ENCODE peak calls at places on chromosomes 4 and X, in nine cellular contexts. S is activated T-cell treated with anti-CD3 and anti-CD28 coated beads, Interleukin-2, amount 50 U/mL, for 4 hours; Y is lung; T is Right ventricle myocardium superior; U is SK-N-SH treated with all-trans-retinoic acid at 6 μM for 48 hours; L is stimulated activated naive CD8-positive, alpha-beta T cell treated with anti-CD3 and anti-CD28 coated beads, Interleukin-15, Interleukin-2, amounts not matched to agents 100 U/mL and 50 U/mL, for 24 hours; Q is left cardiac atrium; Z is IMR-90; K is A549. M is an unnamed sample.
A peak's percentile ranks its signal among the peaks of the same experiment; 100 is the strongest.

GRCh38 chr4:108560624-108561023 is 59.8 kb upstream of the RPL34 start:
- ATAC-seq in S (no peak), Y (no peak), T (peak; percentile 59), U (no peak), L (no peak), Q (peak; percentile 23), Z (no peak), K (no peak), M (no peak)

GRCh38 chr4:2667428-2667827 is 88.7 kb downstream of the TNIP2 start:
- ATAC-seq in S (no peak), Y (no peak), T (no peak), U (no peak), L (no peak), Q (no peak), Z (no peak), K (no peak), M (no peak)

GRCh38 chr4:179803857-179804256 is 2361.6 kb upstream of the AGA start:
- ATAC-seq in S (no peak), Y (no peak), T (no peak), U (no peak), L (no peak), Q (no peak), Z (peak; percentile 70), K (no peak), M (no peak)

GRCh38 chr4:140070369-140070768 is 83.6 kb downstream of the MAML3 start:
- ATAC-seq in S (peak; percentile 54), Y (no peak), T (no peak), U (no peak), L (peak; percentile 21), Q (no peak), Z (no peak), K (no peak), M (no peak)

GRCh38 chrX:104165894-104166734 is at the start of gene FAM199X:
- ATAC-seq in S (peak; percentile 96), Y (peak; percentile 97), T (peak; percentile 99), U (peak; percentile 97), L (peak; percentile 97), Q (peak; percentile 97), Z (peak; percentile 99), K (peak; percentile 98), M (peak; percentile 98)

GRCh38 chrX:9626379-9626778 is 139.3 kb downstream of the GPR143 start:
- ATAC-seq in S (no peak), Y (no peak), T (no peak), U (no peak), L (no peak), Q (no peak), Z (no peak), K (no peak), M (no peak)

GRCh38 chrX:52271212-52271611 is 86.5 kb downstream of the MAGED4 start:
- ATAC-seq in S (no peak), Y (peak; percentile 9), T (no peak), U (peak; percentile 75), L (no peak), Q (no peak), Z (no peak), K (peak; percentile 72), M (no peak)

GRCh38 chrX:49829016-49829415 is at the start of gene PAGE4:
- ATAC-seq in S (no peak), Y (no peak), T (no peak), U (no peak), L (no peak), Q (no peak), Z (no peak), K (peak; percentile 68), M (no peak)

GRCh38 chrX:23887918-23888317 is 19.8 kb downstream of the APOO start:
- ATAC-seq in S (no peak), Y (no peak), T (no peak), U (no peak), L (no peak), Q (no peak), Z (no peak), K (no peak), M (no peak)

GRCh38 chr4:47553329-47554125 is 68.5 kb downstream of the ATP10D start:
- ATAC-seq in S (no peak), Y (no peak), T (no peak), U (no peak), L (no peak), Q (no peak), Z (no peak), K (no peak), M (no peak)

GRCh38 chr4:76943790-76944189 is 5.8 kb upstream of the SEPTIN11 start:
- ATAC-seq in S (no peak), Y (no peak), T (no peak), U (peak; percentile 13), L (no peak), Q (no peak), Z (no peak), K (no peak), M (no peak)

GRCh38 chr4:2745981-2746806 is 9.9 kb downstream of the TNIP2 start:
- ATAC-seq in S (peak; percentile 96), Y (peak; percentile 93), T (peak; percentile 23), U (peak; percentile 38), L (peak; percentile 100), Q (peak; percentile 66), Z (peak; percentile 78), K (peak; percentile 62), M (peak; percentile 98)

GRCh38 chrX:56228914-56229313 is 3.2 kb upstream of the KLF8 start:
- ATAC-seq in S (no peak), Y (no peak), T (peak; percentile 54), U (no peak), L (no peak), Q (no peak), Z (no peak), K (no peak), M (no peak)

GRCh38 chr4:154590329-154591006 is at the start of gene FGA:
- ATAC-seq in S (no peak), Y (peak; percentile 76), T (no peak), U (no peak), L (no peak), Q (no peak), Z (no peak), K (peak; percentile 97), M (no peak)

GRCh38 chrX:7330971-7331746 is 183.2 kb upstream of the PUDP start:
- ATAC-seq in S (no peak), Y (no peak), T (peak; percentile 51), U (no peak), L (no peak), Q (peak; percentile 86), Z (peak; percentile 50), K (no peak), M (no peak)

GRCh38 chr4:13541720-13542576 is 2.4 kb downstream of the NKX3-2 start:
- ATAC-seq in S (peak; percentile 10), Y (no peak), T (peak; percentile 54), U (peak; percentile 5), L (no peak), Q (no peak), Z (no peak), K (peak; percentile 4), M (no peak)

GRCh38 chr4:186651624-186652023 is 72.0 kb downstream of the FAT1 start:
- ATAC-seq in S (no peak), Y (no peak), T (peak; percentile 96), U (no peak), L (no peak), Q (peak; percentile 91), Z (no peak), K (peak; percentile 88), M (no peak)

GRCh38 chr4:183469327-183469726 is 24.9 kb downstream of the CDKN2AIP start:
- ATAC-seq in S (no peak), Y (no peak), T (no peak), U (no peak), L (no peak), Q (no peak), Z (no peak), K (no peak), M (no peak)

GRCh38 chrX:24204958-24205357 is 55.4 kb downstream of the ZFX start:
- ATAC-seq in S (no peak), Y (no peak), T (no peak), U (no peak), L (no peak), Q (no peak), Z (no peak), K (no peak), M (no peak)

GRCh38 chr4:84995386-84995785 is 28.9 kb upstream of the WDFY3 start:
- ATAC-seq in S (no peak), Y (no peak), T (no peak), U (no peak), L (no peak), Q (no peak), Z (no peak), K (no peak), M (no peak)

GRCh38 chr4:154507170-154507569 is 15.6 kb upstream of the DCHS2 start:
- ATAC-seq in S (no peak), Y (no peak), T (no peak), U (no peak), L (no peak), Q (no peak), Z (no peak), K (no peak), M (no peak)

GRCh38 chr4:26985836-26986235 is 125.2 kb downstream of the STIM2 start:
- ATAC-seq in S (peak; percentile 72), Y (no peak), T (no peak), U (no peak), L (peak; percentile 94), Q (no peak), Z (no peak), K (no peak), M (peak; percentile 97)

GRCh38 chr4:130849985-130850632 is 1754.2 kb downstream of the C4orf33 start:
- ATAC-seq in S (no peak), Y (no peak), T (no peak), U (no peak), L (no peak), Q (no peak), Z (no peak), K (no peak), M (no peak)

GRCh38 chrX:134782796-134783195 is 124.5 kb upstream of the PLAC1 start:
- ATAC-seq in S (no peak), Y (no peak), T (no peak), U (peak; percentile 74), L (no peak), Q (no peak), Z (peak; percentile 37), K (peak; percentile 54), M (no peak)

GRCh38 chr4:125703443-125703842 is 388.7 kb downstream of the FAT4 start:
- ATAC-seq in S (no peak), Y (no peak), T (no peak), U (peak; percentile 66), L (no peak), Q (no peak), Z (peak; percentile 40), K (no peak), M (no peak)

GRCh38 chrX:136781180-136781797 is 557 bp upstream of the ARHGEF6 start:
- ATAC-seq in S (peak; percentile 16), Y (no peak), T (peak; percentile 76), U (peak; percentile 69), L (no peak), Q (peak; percentile 68), Z (peak; percentile 61), K (no peak), M (no peak)

GRCh38 chr4:121253961-121254360 is 89.8 kb upstream of the TNIP3 start:
- ATAC-seq in S (no peak), Y (no peak), T (no peak), U (no peak), L (no peak), Q (peak; percentile 61), Z (no peak), K (no peak), M (no peak)

GRCh38 chr4:145625677-145626622 is 6.8 kb downstream of the MMAA start:
- ATAC-seq in S (no peak), Y (no peak), T (no peak), U (no peak), L (no peak), Q (no peak), Z (no peak), K (no peak), M (no peak)

GRCh38 chr4:109078724-109079123 is 223.7 kb downstream of the COL25A1 start:
- ATAC-seq in S (no peak), Y (no peak), T (peak; percentile 39), U (no peak), L (no peak), Q (peak; percentile 57), Z (peak; percentile 84), K (no peak), M (no peak)

GRCh38 chrX:111719426-111720210 is 38.6 kb downstream of the ALG13 start:
- ATAC-seq in S (no peak), Y (no peak), T (no peak), U (no peak), L (no peak), Q (no peak), Z (peak; percentile 35), K (no peak), M (no peak)

GRCh38 chr4:83114576-83114975 is at the start of gene PLAC8:
- ATAC-seq in S (peak; percentile 44), Y (no peak), T (no peak), U (peak; percentile 5), L (peak; percentile 50), Q (no peak), Z (no peak), K (no peak), M (peak; percentile 25)

M was measured in stimulated activated memory B cell treated with anti-CD40 and anti-IgM and Interleukin-4, amounts not matched to agents 10 μg/mL and 1 μg/mL and 100 μg/mL, for 72 hours.